ENCODE peak calls at places on chromosome 14, in eight cellular contexts. One of them, this sample, is unnamed.

GRCh38 chr14:88301381-88301780 is 21.7 kb downstream of the KCNK10 start:
- DNase-seq in HepG2: no peak
- DNase-seq in endothelial cell: no peak
- DNase-seq in OCI-LY7: no peak
- DNase-seq in WTC11: no peak
- DNase-seq in omental fat pad: no peak
- DNase-seq in mesothelial cell of epicardium: no peak
- DNase-seq in HCT116: no peak
- DNase-seq in this sample: no peak

GRCh38 chr14:89294060-89294459 is 123.0 kb downstream of the FOXN3 start:
- DNase-seq in HepG2: no peak
- DNase-seq in OCI-LY7: no peak
- DNase-seq in mesothelial cell of epicardium: no peak
- DNase-seq in omental fat pad: no peak
- DNase-seq in WTC11: no peak
- DNase-seq in HCT116: no peak
- DNase-seq in endothelial cell: no peak
- DNase-seq in this sample: no peak

GRCh38 chr14:75262641-75263040 is 16.0 kb upstream of the FOS start:
- DNase-seq in mesothelial cell of epicardium: no peak
- DNase-seq in HCT116: no peak
- DNase-seq in omental fat pad: no peak
- DNase-seq in HepG2: no peak
- DNase-seq in OCI-LY7: no peak
- DNase-seq in endothelial cell: no peak
- DNase-seq in WTC11: no peak
- DNase-seq in this sample: no peak

GRCh38 chr14:23018107-23018506 is 8.2 kb upstream of the C14orf93 start:
- DNase-seq in omental fat pad: no peak
- DNase-seq in WTC11: no peak
- DNase-seq in mesothelial cell of epicardium: no peak
- DNase-seq in OCI-LY7: no peak
- DNase-seq in HCT116: no peak
- DNase-seq in HepG2: no peak
- DNase-seq in endothelial cell: no peak
- DNase-seq in this sample: no peak

GRCh38 chr14:96616168-96616681 is 114.0 kb downstream of the PAPOLA start:
- DNase-seq in WTC11: peak
- DNase-seq in omental fat pad: no peak
- DNase-seq in endothelial cell: no peak
- DNase-seq in HCT116: no peak
- DNase-seq in mesothelial cell of epicardium: no peak
- DNase-seq in HepG2: no peak
- DNase-seq in OCI-LY7: no peak
- DNase-seq in this sample: no peak

GRCh38 chr14:83988274-83988673 is 1541.7 kb upstream of the FLRT2 start:
- DNase-seq in endothelial cell: no peak
- DNase-seq in WTC11: no peak
- DNase-seq in OCI-LY7: no peak
- DNase-seq in HCT116: no peak
- DNase-seq in HepG2: no peak
- DNase-seq in omental fat pad: no peak
- DNase-seq in mesothelial cell of epicardium: no peak
- DNase-seq in this sample: no peak

GRCh38 chr14:21978184-21978998 is 304.8 kb upstream of the OR4E1 start:
- DNase-seq in mesothelial cell of epicardium: no peak
- DNase-seq in WTC11: peak
- DNase-seq in endothelial cell: peak
- DNase-seq in HepG2: peak
- DNase-seq in OCI-LY7: peak
- DNase-seq in HCT116: peak
- DNase-seq in omental fat pad: no peak
- DNase-seq in this sample: peak

GRCh38 chr14:93811020-93811419 is 22.7 kb upstream of the PRIMA1 start:
- DNase-seq in mesothelial cell of epicardium: no peak
- DNase-seq in WTC11: no peak
- DNase-seq in OCI-LY7: no peak
- DNase-seq in omental fat pad: no peak
- DNase-seq in endothelial cell: no peak
- DNase-seq in HCT116: no peak
- DNase-seq in HepG2: no peak
- DNase-seq in this sample: no peak

GRCh38 chr14:28656704-28657255 is 109.8 kb upstream of the FOXG1 start:
- DNase-seq in endothelial cell: no peak
- DNase-seq in HCT116: no peak
- DNase-seq in mesothelial cell of epicardium: no peak
- DNase-seq in OCI-LY7: no peak
- DNase-seq in WTC11: no peak
- DNase-seq in omental fat pad: no peak
- DNase-seq in HepG2: no peak
- DNase-seq in this sample: no peak

GRCh38 chr14:95935228-95935822 is 58.7 kb downstream of the TUNAR start:
- DNase-seq in HCT116: no peak
- DNase-seq in OCI-LY7: peak
- DNase-seq in endothelial cell: peak
- DNase-seq in mesothelial cell of epicardium: no peak
- DNase-seq in WTC11: peak
- DNase-seq in omental fat pad: no peak
- DNase-seq in HepG2: peak
- DNase-seq in this sample: no peak

GRCh38 chr14:36214476-36215216 is 38.1 kb upstream of the PTCSC3 start:
- DNase-seq in endothelial cell: no peak
- DNase-seq in HCT116: no peak
- DNase-seq in omental fat pad: no peak
- DNase-seq in OCI-LY7: no peak
- DNase-seq in WTC11: no peak
- DNase-seq in mesothelial cell of epicardium: no peak
- DNase-seq in HepG2: no peak
- DNase-seq in this sample: no peak

GRCh38 chr14:74922752-74923401 is at the start of gene RPS6KL1:
- DNase-seq in WTC11: peak
- DNase-seq in omental fat pad: peak
- DNase-seq in mesothelial cell of epicardium: peak
- DNase-seq in HCT116: peak
- DNase-seq in HepG2: peak
- DNase-seq in OCI-LY7: peak
- DNase-seq in endothelial cell: peak
- DNase-seq in this sample: peak

GRCh38 chr14:92280554-92281262 is 42.3 kb upstream of the SLC24A4 start:
- DNase-seq in HepG2: no peak
- DNase-seq in endothelial cell: no peak
- DNase-seq in HCT116: no peak
- DNase-seq in mesothelial cell of epicardium: no peak
- DNase-seq in omental fat pad: no peak
- DNase-seq in OCI-LY7: no peak
- DNase-seq in WTC11: no peak
- DNase-seq in this sample: no peak

GRCh38 chr14:68937790-68938514 is 41.1 kb downstream of the ACTN1 start:
- DNase-seq in HCT116: no peak
- DNase-seq in mesothelial cell of epicardium: no peak
- DNase-seq in endothelial cell: no peak
- DNase-seq in omental fat pad: no peak
- DNase-seq in HepG2: no peak
- DNase-seq in OCI-LY7: no peak
- DNase-seq in WTC11: peak
- DNase-seq in this sample: no peak
- TF ChIP-seq CTCF in HCT116: peak
- TF ChIP-seq CTCF in mesothelial cell of epicardium: no peak
- TF ChIP-seq CTCF in endothelial cell: no peak
- TF ChIP-seq CTCF in omental fat pad: no peak
- TF ChIP-seq CTCF in HepG2: peak
- TF ChIP-seq CTCF in OCI-LY7: no peak
- TF ChIP-seq CTCF in WTC11: peak
- TF ChIP-seq CTCF in this sample: no peak

GRCh38 chr14:26187996-26188605 is 409.7 kb downstream of the NOVA1 start:
- DNase-seq in omental fat pad: no peak
- DNase-seq in endothelial cell: no peak
- DNase-seq in WTC11: no peak
- DNase-seq in OCI-LY7: no peak
- DNase-seq in HCT116: no peak
- DNase-seq in HepG2: no peak
- DNase-seq in mesothelial cell of epicardium: no peak
- DNase-seq in this sample: no peak

GRCh38 chr14:26190644-26191043 is 407.2 kb downstream of the NOVA1 start:
- DNase-seq in OCI-LY7: no peak
- DNase-seq in omental fat pad: no peak
- DNase-seq in WTC11: no peak
- DNase-seq in HepG2: no peak
- DNase-seq in HCT116: no peak
- DNase-seq in mesothelial cell of epicardium: no peak
- DNase-seq in endothelial cell: no peak
- DNase-seq in this sample: no peak

GRCh38 chr14:26191666-26192065 is 406.2 kb downstream of the NOVA1 start:
- DNase-seq in HCT116: no peak
- DNase-seq in mesothelial cell of epicardium: no peak
- DNase-seq in WTC11: no peak
- DNase-seq in OCI-LY7: no peak
- DNase-seq in endothelial cell: no peak
- DNase-seq in HepG2: no peak
- DNase-seq in omental fat pad: no peak
- DNase-seq in this sample: no peak

GRCh38 chr14:26194816-26195215 is 403.0 kb downstream of the NOVA1 start:
- DNase-seq in WTC11: no peak
- DNase-seq in OCI-LY7: no peak
- DNase-seq in omental fat pad: no peak
- DNase-seq in mesothelial cell of epicardium: no peak
- DNase-seq in HCT116: no peak
- DNase-seq in HepG2: no peak
- DNase-seq in endothelial cell: no peak
- DNase-seq in this sample: no peak

GRCh38 chr14:26191123-26191522 is 406.7 kb downstream of the NOVA1 start:
- DNase-seq in endothelial cell: no peak
- DNase-seq in WTC11: no peak
- DNase-seq in omental fat pad: no peak
- DNase-seq in mesothelial cell of epicardium: no peak
- DNase-seq in OCI-LY7: no peak
- DNase-seq in HCT116: no peak
- DNase-seq in HepG2: no peak
- DNase-seq in this sample: no peak
- TF ChIP-seq CTCF in endothelial cell: no peak
- TF ChIP-seq CTCF in WTC11: no peak
- TF ChIP-seq CTCF in omental fat pad: no peak
- TF ChIP-seq CTCF in mesothelial cell of epicardium: no peak
- TF ChIP-seq CTCF in OCI-LY7: no peak
- TF ChIP-seq CTCF in HCT116: no peak
- TF ChIP-seq CTCF in HepG2: no peak
- TF ChIP-seq CTCF in this sample: no peak

DNA sequence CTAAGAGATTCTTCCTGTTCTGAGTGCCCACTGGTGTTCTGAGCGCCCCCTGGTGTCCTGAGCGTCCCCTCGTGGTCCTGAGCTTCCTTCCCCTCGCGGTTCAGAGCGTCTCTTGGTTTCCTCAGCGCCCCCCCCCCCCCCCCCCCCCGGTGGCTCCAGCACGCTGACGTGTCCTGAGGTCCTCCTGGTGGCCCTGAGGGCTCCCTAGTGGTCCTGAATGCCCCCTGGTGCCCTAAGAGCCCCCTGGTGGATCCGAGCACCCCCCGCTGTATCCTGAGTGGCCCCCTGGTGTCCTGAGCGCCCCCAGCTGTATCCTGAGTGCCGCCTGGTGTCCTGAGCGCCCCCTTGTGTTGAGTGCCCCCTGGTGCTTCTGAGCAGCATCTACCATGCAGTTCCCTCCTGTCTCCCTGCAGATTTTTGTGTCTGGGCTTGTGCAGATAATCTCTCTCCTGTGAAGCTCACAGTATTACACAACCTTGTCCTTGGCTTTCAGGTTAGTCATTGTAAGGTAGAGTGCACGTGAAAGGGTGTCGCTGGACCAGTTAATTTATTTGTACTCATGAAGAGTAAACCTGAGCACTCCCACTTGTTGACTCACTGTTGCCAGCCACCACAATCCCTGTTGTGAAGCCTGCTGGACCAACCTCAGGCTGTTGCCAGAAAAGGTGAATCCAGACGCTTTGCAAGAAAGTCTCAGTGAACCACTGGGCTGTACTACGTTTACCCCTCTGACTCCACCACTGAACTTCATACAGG is 1168.4 kb downstream of the TMEM121 start:
- DNase-seq in OCI-LY7: no peak
- DNase-seq in HCT116: no peak
- DNase-seq in WTC11: no peak
- DNase-seq in HepG2: no peak
- DNase-seq in mesothelial cell of epicardium: no peak
- DNase-seq in endothelial cell: no peak
- DNase-seq in omental fat pad: no peak
- DNase-seq in this sample: peak
- TF ChIP-seq CTCF in OCI-LY7: peak
- TF ChIP-seq CTCF in HCT116: no peak
- TF ChIP-seq CTCF in WTC11: no peak
- TF ChIP-seq CTCF in HepG2: peak
- TF ChIP-seq CTCF in mesothelial cell of epicardium: no peak
- TF ChIP-seq CTCF in endothelial cell: no peak
- TF ChIP-seq CTCF in omental fat pad: no peak
- TF ChIP-seq CTCF in this sample: peak

GRCh38 chr14:65961004-65961403 is 525.2 kb upstream of the CCDC196 start:
- DNase-seq in omental fat pad: no peak
- DNase-seq in HCT116: peak
- DNase-seq in mesothelial cell of epicardium: no peak
- DNase-seq in OCI-LY7: peak
- DNase-seq in endothelial cell: peak
- DNase-seq in WTC11: peak
- DNase-seq in HepG2: no peak
- DNase-seq in this sample: peak

GRCh38 chr14:65958664-65959562 is 527.3 kb upstream of the CCDC196 start:
- DNase-seq in omental fat pad: no peak
- DNase-seq in HepG2: peak
- DNase-seq in HCT116: peak
- DNase-seq in OCI-LY7: peak
- DNase-seq in WTC11: no peak
- DNase-seq in mesothelial cell of epicardium: no peak
- DNase-seq in endothelial cell: no peak
- DNase-seq in this sample: peak

GRCh38 chr14:65962952-65963351 is 523.2 kb upstream of the CCDC196 start:
- DNase-seq in HCT116: no peak
- DNase-seq in omental fat pad: no peak
- DNase-seq in WTC11: no peak
- DNase-seq in mesothelial cell of epicardium: no peak
- DNase-seq in HepG2: no peak
- DNase-seq in endothelial cell: no peak
- DNase-seq in OCI-LY7: no peak
- DNase-seq in this sample: no peak

GRCh38 chr14:65957631-65958205 is 528.5 kb upstream of the CCDC196 start:
- DNase-seq in WTC11: peak
- DNase-seq in HepG2: no peak
- DNase-seq in endothelial cell: peak
- DNase-seq in mesothelial cell of epicardium: no peak
- DNase-seq in omental fat pad: no peak
- DNase-seq in OCI-LY7: no peak
- DNase-seq in HCT116: no peak
- DNase-seq in this sample: no peak

DNA sequence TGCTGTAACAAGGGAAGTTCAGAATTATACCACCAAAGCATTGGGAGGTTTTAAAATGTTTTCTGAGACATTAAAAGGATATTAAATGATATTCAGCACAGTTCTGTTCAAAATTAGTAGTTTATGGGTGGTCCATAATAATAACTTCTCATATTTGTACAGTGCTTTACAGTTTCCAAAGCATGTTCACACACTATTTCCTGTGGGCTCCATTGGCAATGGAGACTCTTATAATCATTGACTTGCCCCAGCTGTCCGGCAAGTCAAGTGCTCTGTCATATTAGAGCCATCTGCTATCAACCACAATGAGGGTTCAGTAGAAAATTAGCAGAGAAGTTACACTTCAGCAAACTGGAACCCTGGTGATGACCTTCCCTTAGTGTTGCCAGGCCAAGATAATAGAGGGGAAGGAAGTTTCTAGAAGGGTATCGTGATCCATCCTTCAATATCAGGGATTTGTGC is 526.6 kb upstream of the CCDC196 start:
- DNase-seq in mesothelial cell of epicardium: no peak
- DNase-seq in HepG2: no peak
- DNase-seq in omental fat pad: no peak
- DNase-seq in endothelial cell: no peak
- DNase-seq in HCT116: no peak
- DNase-seq in OCI-LY7: no peak
- DNase-seq in WTC11: no peak
- DNase-seq in this sample: no peak
- TF ChIP-seq CTCF in mesothelial cell of epicardium: no peak
- TF ChIP-seq CTCF in HepG2: no peak
- TF ChIP-seq CTCF in omental fat pad: no peak
- TF ChIP-seq CTCF in endothelial cell: no peak
- TF ChIP-seq CTCF in HCT116: no peak
- TF ChIP-seq CTCF in OCI-LY7: peak
- TF ChIP-seq CTCF in WTC11: peak
- TF ChIP-seq CTCF in this sample: no peak